ENCODE peak calls at places on chromosomes 3 and 15, in four cellular contexts. N, E, Y and P are unnamed samples.

GRCh38 chr15:24955549-24955929 is 752 bp downstream of the SNRPN start:
- DNase-seq in N (no peak), Y (no peak), E (no peak), P (no peak)

GRCh38 chr15:75891895-75892294 is 11.8 kb upstream of the FBXO22 start:
- DNase-seq in Y (peak; percentile 81), E (no peak), N (no peak), P (peak; percentile 56)

GRCh38 chr3:52108302-52109232 is 45.7 kb downstream of the POC1A start:
- DNase-seq in E (peak; percentile 60), N (peak; percentile 19), Y (no peak), P (no peak)

GRCh38 chr3:133280591-133280990 is 119.3 kb upstream of the BFSP2 start:
- DNase-seq in N (no peak), Y (no peak), E (no peak), P (no peak)

GRCh38 chr3:141094851-141095545 is 43.9 kb downstream of the SPSB4 start:
- DNase-seq in N (no peak), E (no peak), Y (no peak), P (peak; percentile 20)

GRCh38 chr15:31434418-31435255 is 108.0 kb downstream of the KLF13 start:
- DNase-seq in N (peak; percentile 11), Y (peak; percentile 48), E (no peak), P (peak; percentile 74)

GRCh38 chr3:177430653-177431052 is 233.4 kb upstream of the TBL1XR1 start:
- DNase-seq in Y (no peak), N (no peak), E (no peak), P (no peak)

GRCh38 chr15:72354496-72354895 is 21.3 kb downstream of the HEXA start:
- DNase-seq in N (no peak), E (no peak), Y (no peak), P (no peak)

GRCh38 chr15:99442268-99442897 is 123.4 kb upstream of the MEF2A start:
- DNase-seq in E (no peak), N (no peak), Y (peak; percentile 87), P (peak; percentile 82)

GRCh38 chr15:33834892-33835730 is 133.2 kb upstream of the CHRM5 start:
- DNase-seq in N (peak; percentile 77), Y (no peak), E (peak; percentile 83), P (no peak)

GRCh38 chr3:129308636-129309035 is 30.0 kb downstream of the HMCES start:
- DNase-seq in Y (no peak), E (no peak), N (no peak), P (no peak)

GRCh38 chr3:52361454-52361853 is 45.3 kb downstream of the DNAH1 start:
- DNase-seq in Y (no peak), E (no peak), N (no peak), P (no peak)

GRCh38 chr3:19899264-19899663 is 34.8 kb downstream of the EFHB start:
- DNase-seq in Y (no peak), N (no peak), E (no peak), P (no peak)

GRCh38 chr3:126704494-126705214 is 614 bp downstream of the CHCHD6 start:
- DNase-seq in E (no peak), Y (no peak), N (peak; percentile 48), P (no peak)

GRCh38 chr3:184524981-184525336 is 36.6 kb upstream of the EPHB3 start:
- DNase-seq in N (peak; percentile 66), Y (no peak), E (no peak), P (no peak)

GRCh38 chr3:100602506-100603444 is 6.6 kb upstream of the ADGRG7 start:
- DNase-seq in E (peak; percentile 32), N (no peak), Y (no peak), P (no peak)

GRCh38 chr15:36589971-36590370 is 10.5 kb downstream of the CDIN1 start:
- DNase-seq in E (no peak), N (no peak), Y (no peak), P (no peak)